ENCODE peak calls at places on chromosomes 12 and 14, in seven cellular contexts. L, G, M, R, B, Y and U are unnamed samples.

GRCh38 chr12:109477963-109478315 is 505 bp downstream of the UBE3B start:
- DNase-seq in L (no peak), G (no peak), R (no peak), B (no peak), Y (no peak), M (no peak), U (no peak)

GRCh38 chr12:28872654-28873268 is 276.3 kb upstream of the FAR2 start:
- DNase-seq in L (no peak), B (peak; percentile 40), G (peak; percentile 42), Y (peak; percentile 77), R (peak; percentile 79), M (peak; percentile 69), U (no peak)

GRCh38 chr12:93944196-93944595 is 204.2 kb upstream of the PLXNC1 start:
- DNase-seq in M (no peak), L (no peak), Y (no peak), G (no peak), R (no peak), B (no peak), U (no peak)

GRCh38 chr12:29316772-29317171 is 64.2 kb downstream of the ERGIC2 start:
- DNase-seq in B (no peak), M (no peak), Y (no peak), R (peak; percentile 60), G (no peak), L (no peak), U (no peak)

GRCh38 chr12:115224031-115224430 is 540.1 kb upstream of the TBX3 start:
- DNase-seq in B (no peak), L (no peak), Y (no peak), R (peak; percentile 26), M (no peak), G (no peak), U (no peak)

GRCh38 chr14:33342299-33342974 is 403.8 kb downstream of the NPAS3 start:
- DNase-seq in L (no peak), Y (no peak), B (no peak), R (no peak), G (no peak), M (no peak), U (no peak)

GRCh38 chr14:70320294-70320693 is 39.2 kb downstream of the COX16 start:
- DNase-seq in G (no peak), L (no peak), R (no peak), M (no peak), Y (no peak), B (no peak), U (no peak)

GRCh38 chr12:68483592-68484373 is 126.9 kb upstream of the RAP1B start:
- DNase-seq in M (peak; percentile 6), R (peak; percentile 52), G (no peak), Y (no peak), L (no peak), B (no peak), U (no peak)

GRCh38 chr12:475286-475685 is 15.5 kb downstream of the B4GALNT3 start:
- DNase-seq in Y (no peak), R (no peak), L (no peak), G (no peak), B (no peak), M (no peak), U (no peak)

GRCh38 chr12:57456145-57456700 is 1.1 kb downstream of the INHBE start:
- DNase-seq in B (no peak), R (peak; percentile 44), L (no peak), G (peak; percentile 52), M (peak; percentile 62), Y (peak; percentile 71), U (no peak)

GRCh38 chr14:102155150-102155549 is 15.5 kb downstream of the WDR20 start:
- DNase-seq in M (no peak), B (no peak), G (no peak), Y (no peak), L (no peak), R (peak; percentile 63), U (no peak)

GRCh38 chr12:110501378-110501721 is 561 bp downstream of the VPS29 start:
- DNase-seq in G (peak; percentile 64), L (peak; percentile 57), R (peak; percentile 38), B (no peak), M (peak; percentile 80), Y (peak; percentile 37), U (no peak)

GRCh38 chr12:122793685-122794106 is 19.3 kb downstream of the CCDC62 start:
- DNase-seq in L (no peak), M (peak; percentile 64), Y (peak; percentile 9), B (peak; percentile 36), G (peak; percentile 19), R (peak; percentile 78), U (peak; percentile 37)

GRCh38 chr14:104149278-104149595 is 10.8 kb downstream of the KIF26A start:
- DNase-seq in M (no peak), Y (no peak), R (no peak), L (no peak), G (no peak), B (no peak), U (no peak)

GRCh38 chr12:52494518-52494917 is 1.5 kb upstream of the KRT6A start:
- DNase-seq in L (peak; percentile 74), G (no peak), Y (no peak), B (peak; percentile 96), R (peak; percentile 92), M (peak; percentile 100), U (no peak)

GRCh38 chr14:63730659-63731058 is 2.8 kb upstream of the SGPP1 start:
- DNase-seq in M (no peak), L (no peak), R (no peak), B (no peak), Y (no peak), G (no peak), U (no peak)

GRCh38 chr12:80068173-80068572 is 31.2 kb upstream of the OTOGL start:
- DNase-seq in Y (no peak), M (no peak), G (no peak), R (no peak), L (no peak), B (no peak), U (no peak)
- TF ChIP-seq CTCF in Y (no peak), M (no peak), G (no peak), R (no peak), L (no peak), B (no peak), U (no peak)

DNA sequence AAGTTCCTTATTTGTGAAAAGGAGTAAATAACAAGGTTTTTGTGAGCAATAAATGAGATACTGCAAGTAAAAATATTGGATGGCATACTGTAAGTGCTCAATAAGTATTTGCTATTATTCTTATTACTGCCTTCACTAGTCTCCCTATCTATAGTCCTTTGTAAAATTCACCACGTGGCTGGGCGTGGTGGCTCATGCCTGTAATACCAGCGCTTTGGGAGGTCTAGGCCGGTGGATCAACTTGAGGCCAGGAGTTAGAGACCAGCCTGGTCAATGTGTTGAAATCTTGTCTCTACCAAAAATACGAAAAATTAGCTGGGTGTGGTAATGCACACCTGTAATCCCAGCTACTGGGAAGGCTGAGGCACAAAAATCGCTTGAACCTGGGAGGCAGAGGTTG is 18.6 kb upstream of the CALM1 start:
- DNase-seq in M (no peak), Y (no peak), G (no peak), R (no peak), L (no peak), B (no peak), U (no peak)
- TF ChIP-seq CTCF in M (no peak), Y (no peak), G (no peak), R (no peak), L (no peak), B (no peak), U (no peak)

DNA sequence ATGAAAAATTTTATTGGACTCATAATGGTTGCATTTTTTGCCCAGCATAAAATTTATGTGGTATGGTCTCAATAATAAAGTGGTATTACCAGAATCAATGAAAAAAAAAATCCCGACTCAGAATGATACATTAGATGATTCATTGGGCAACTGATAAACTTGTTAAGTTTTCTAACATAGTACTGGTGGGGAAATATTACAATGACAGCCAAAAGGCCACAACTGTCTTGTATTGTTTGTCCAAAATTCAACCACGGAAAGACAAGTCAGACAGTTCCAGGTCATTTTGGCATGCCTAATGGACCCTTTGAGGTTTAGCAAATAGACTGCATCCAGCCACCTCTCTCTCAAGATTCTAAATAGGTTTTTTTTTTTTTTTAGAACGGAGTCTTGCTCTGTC is 70.5 kb upstream of the TRIM9 start:
- DNase-seq in L (no peak), G (no peak), B (no peak), M (no peak), Y (no peak), R (peak; percentile 5), U (no peak)
- TF ChIP-seq CTCF in L (no peak), G (no peak), B (no peak), M (no peak), Y (no peak), R (no peak), U (no peak)

DNA sequence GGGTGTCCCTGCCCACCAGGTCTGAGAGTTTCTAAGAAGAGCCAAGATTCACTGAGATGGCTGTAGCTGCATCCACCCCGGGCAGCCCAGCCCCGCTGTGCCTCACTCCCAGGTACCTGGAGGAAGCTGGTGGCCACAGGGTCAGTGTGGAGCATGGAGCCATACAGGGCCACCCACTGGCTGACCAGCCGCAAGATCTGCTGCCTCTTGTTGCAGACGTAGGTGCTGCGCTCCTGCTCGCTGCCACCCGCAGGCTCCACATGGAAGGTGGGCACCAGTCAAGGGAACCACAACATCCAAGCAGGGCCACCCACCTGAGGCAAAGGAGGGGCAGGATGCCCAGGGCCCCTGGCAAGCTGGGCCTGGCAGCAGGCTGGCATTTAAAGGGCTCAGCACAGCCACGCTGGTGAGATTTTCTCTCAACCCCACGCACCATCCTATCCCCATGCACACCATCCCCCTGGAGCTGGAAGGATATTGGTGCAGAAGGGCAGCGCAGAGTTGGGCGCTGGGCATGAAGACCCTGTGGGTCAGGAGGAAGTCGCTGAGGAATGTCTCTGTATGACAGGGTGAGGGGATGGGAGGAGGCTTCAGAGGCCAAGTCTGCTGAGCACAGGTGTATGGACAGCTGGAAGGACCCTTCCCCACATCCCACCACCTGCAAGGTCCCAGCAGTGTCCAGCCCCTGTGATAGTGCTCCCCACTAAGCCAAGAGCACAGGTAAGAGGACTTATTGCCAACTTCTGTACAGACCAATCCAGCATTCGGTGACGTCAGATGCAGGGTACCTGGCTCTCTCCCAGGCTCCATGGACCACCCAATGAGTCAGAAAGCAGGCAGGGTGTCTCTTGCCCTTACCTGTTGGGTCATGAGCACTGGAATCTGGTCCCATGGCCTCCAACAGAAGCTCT is 10.8 kb downstream of the RAPGEF3 start:
- DNase-seq in G (no peak), L (no peak), Y (no peak), M (no peak), B (no peak), R (no peak), U (no peak)
- TF ChIP-seq CTCF in G (no peak), L (no peak), Y (no peak), M (no peak), B (no peak), R (no peak), U (no peak)